ENCODE peak calls at places on chromosomes 7 and 10, in six cellular contexts. T is K562, R is IMR-90, X is A549, K is SK-N-SH, J is GM12878. I is an unnamed sample.

GRCh38 chr7:134084488-134085144 is 42.5 kb upstream of the LRGUK start:
- DNase-seq in X (no peak), R (no peak), T (no peak), K (no peak), J (no peak), I (no peak)

GRCh38 chr7:155377837-155378579 is 79.9 kb upstream of the EN2 start:
- DNase-seq in X (no peak), K (peak; percentile 73), J (no peak), R (peak; percentile 10), T (no peak), I (no peak)

GRCh38 chr7:129610709-129611245 is 743 bp upstream of the NRF1 start:
- DNase-seq in J (no peak), T (no peak), K (peak; percentile 40), R (no peak), X (no peak), I (no peak)

GRCh38 chr10:132451506-132452215 is 54.7 kb downstream of the PWWP2B start:
- DNase-seq in R (no peak), K (no peak), X (no peak), J (no peak), T (no peak), I (no peak)

GRCh38 chr10:117544729-117545140 is 2.2 kb downstream of the EMX2 start:
- DNase-seq in J (no peak), K (no peak), T (no peak), R (no peak), X (no peak), I (no peak)

GRCh38 chr7:81195033-81195432 is 276.2 kb upstream of the SEMA3C start:
- DNase-seq in K (no peak), R (peak; percentile 74), J (no peak), T (no peak), X (no peak), I (peak; percentile 3)

GRCh38 chr7:22190736-22191135 is 166.2 kb downstream of the RAPGEF5 start:
- DNase-seq in X (no peak), K (no peak), T (no peak), R (no peak), J (no peak), I (no peak)

GRCh38 chr10:22633106-22633505 is 81.3 kb downstream of the PIP4K2A start:
- DNase-seq in X (no peak), J (no peak), T (no peak), R (no peak), K (no peak), I (no peak)

GRCh38 chr10:79223001-79223345 is 124.3 kb upstream of the PPIF start:
- DNase-seq in T (no peak), K (no peak), R (no peak), X (no peak), J (no peak), I (no peak)

GRCh38 chr7:87624628-87625027 is 3.6 kb upstream of the RUNDC3B start:
- DNase-seq in T (no peak), R (no peak), J (no peak), K (peak; percentile 31), X (no peak), I (no peak)

GRCh38 chr7:105776986-105777910 is 99.2 kb downstream of the ATXN7L1 start:
- DNase-seq in J (no peak), X (peak; percentile 27), R (peak; percentile 32), T (no peak), K (no peak), I (no peak)

GRCh38 chr10:47253651-47254375 is 46.2 kb upstream of the GDF10 start:
- DNase-seq in R (peak; percentile 41), K (no peak), J (no peak), T (no peak), X (no peak), I (no peak)

GRCh38 chr7:73703985-73704639 is 15.4 kb downstream of the STX1A start:
- DNase-seq in T (peak; percentile 95), J (no peak), K (peak; percentile 89), X (peak; percentile 74), R (peak; percentile 12), I (no peak)

GRCh38 chr10:23918090-23918704 is 290.7 kb upstream of the KIAA1217 start:
- DNase-seq in X (no peak), K (no peak), R (no peak), T (no peak), J (no peak), I (no peak)
- TF ChIP-seq SMC3 in X (no peak), K (no peak), R (no peak), T (no peak), J (no peak), I (no peak)

GRCh38 chr10:104367856-104368255 is 14.2 kb downstream of the CFAP58 start:
- DNase-seq in R (no peak), J (no peak), T (no peak), K (no peak), X (no peak), I (no peak)

GRCh38 chr10:104371753-104372152 is 18.1 kb downstream of the CFAP58 start:
- DNase-seq in T (no peak), R (no peak), X (no peak), K (no peak), J (no peak), I (no peak)

DNA sequence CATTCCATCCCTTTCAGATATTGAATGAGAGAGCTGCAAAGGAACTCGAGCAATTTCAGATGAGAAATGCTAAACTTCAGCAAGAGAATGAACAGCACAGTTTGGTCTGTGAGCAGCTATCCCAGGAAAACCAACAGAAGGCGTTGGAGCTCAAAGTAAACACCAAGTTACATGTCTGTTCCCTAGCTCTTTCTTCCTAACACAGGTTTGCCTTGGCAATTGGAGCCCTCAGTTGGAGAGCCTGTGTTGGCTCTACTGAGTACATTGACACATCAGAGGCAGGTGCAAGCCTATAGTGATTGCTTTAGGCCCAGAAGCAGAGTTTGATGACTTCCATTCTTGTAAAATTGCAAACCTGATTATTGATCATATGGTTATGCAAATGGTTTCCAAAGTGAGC is 14.8 kb downstream of the CFAP58 start:
- DNase-seq in K (no peak), T (no peak), J (no peak), R (no peak), X (no peak), I (no peak)
- H3K27ac ChIP-seq in K (no peak overlapping the region), T (no peak overlapping the region), J (no peak overlapping the region), R (no peak overlapping the region), X (no peak overlapping the region), I (no peak overlapping the region)

DNA sequence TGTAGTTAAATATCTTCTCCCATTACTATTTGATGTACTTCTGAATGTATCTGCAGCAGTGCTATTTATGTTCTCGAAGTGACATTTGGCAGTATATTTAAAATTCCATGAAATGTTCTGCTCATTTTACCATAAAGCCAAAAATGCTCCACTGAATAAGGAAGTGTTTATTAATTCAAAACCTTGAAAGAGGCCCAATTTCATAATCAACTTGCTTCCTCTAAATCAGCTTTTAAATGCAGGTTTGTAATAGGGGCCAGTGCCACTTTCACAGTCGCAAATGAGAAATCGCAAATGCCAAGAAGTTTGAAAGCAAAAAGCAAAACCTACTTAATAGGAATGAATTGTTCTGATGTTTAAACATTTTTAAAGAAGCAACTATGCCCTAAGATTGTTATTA is 11.4 kb downstream of the NHLRC2 start:
- DNase-seq in K (no peak), J (no peak), X (no peak), R (no peak), T (no peak), I (no peak)
- TF ChIP-seq SMC3 in K (no peak), J (no peak), X (no peak), R (no peak), T (no peak), I (no peak)

GRCh38 chr10:113096111-113097045 is 146.3 kb downstream of the TCF7L2 start:
- DNase-seq in X (no peak), T (no peak), R (no peak), J (no peak), K (no peak), I (no peak)
- H3K27ac ChIP-seq in X (peak overlapping the region; percentile 89), T (no peak overlapping the region), R (no peak overlapping the region), J (no peak overlapping the region), K (no peak overlapping the region), I (no peak overlapping the region)

GRCh38 chr10:8893102-8893501 is 838.6 kb downstream of the GATA3 start:
- DNase-seq in K (no peak), T (no peak), J (no peak), R (no peak), X (no peak), I (no peak)

GRCh38 chr10:8902926-8903325 is 848.4 kb downstream of the GATA3 start:
- DNase-seq in X (no peak), T (no peak), K (no peak), J (no peak), R (no peak), I (no peak)

GRCh38 chr10:8894148-8894547 is 839.7 kb downstream of the GATA3 start:
- DNase-seq in K (no peak), X (no peak), J (no peak), T (no peak), R (no peak), I (no peak)

GRCh38 chr10:8898745-8899330 is 844.4 kb downstream of the GATA3 start:
- DNase-seq in R (no peak), J (no peak), X (no peak), T (no peak), K (no peak), I (no peak)

DNA sequence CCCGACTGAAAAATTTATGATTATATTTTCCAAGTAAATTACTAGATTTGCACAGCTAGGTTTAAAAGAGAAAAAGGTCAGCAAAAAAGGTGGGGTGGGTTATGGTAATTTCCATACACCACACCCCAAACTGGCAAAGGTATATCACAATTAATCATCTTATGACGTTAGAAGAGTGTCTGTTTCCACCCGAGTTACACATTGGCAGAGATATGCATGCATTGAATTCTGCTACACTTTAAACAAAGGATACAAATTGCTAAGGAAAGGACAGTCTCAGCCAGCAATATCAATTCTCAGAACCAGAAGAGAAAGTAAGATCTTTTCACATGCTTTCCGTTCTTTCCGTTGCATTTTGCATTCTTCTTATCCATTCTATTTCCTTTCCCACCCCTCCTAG is 843.3 kb downstream of the GATA3 start:
- DNase-seq in R (no peak), K (no peak), J (no peak), X (no peak), T (no peak), I (no peak)
- TF ChIP-seq SMC3 in R (no peak), K (no peak), J (no peak), X (no peak), T (no peak), I (no peak)

DNA sequence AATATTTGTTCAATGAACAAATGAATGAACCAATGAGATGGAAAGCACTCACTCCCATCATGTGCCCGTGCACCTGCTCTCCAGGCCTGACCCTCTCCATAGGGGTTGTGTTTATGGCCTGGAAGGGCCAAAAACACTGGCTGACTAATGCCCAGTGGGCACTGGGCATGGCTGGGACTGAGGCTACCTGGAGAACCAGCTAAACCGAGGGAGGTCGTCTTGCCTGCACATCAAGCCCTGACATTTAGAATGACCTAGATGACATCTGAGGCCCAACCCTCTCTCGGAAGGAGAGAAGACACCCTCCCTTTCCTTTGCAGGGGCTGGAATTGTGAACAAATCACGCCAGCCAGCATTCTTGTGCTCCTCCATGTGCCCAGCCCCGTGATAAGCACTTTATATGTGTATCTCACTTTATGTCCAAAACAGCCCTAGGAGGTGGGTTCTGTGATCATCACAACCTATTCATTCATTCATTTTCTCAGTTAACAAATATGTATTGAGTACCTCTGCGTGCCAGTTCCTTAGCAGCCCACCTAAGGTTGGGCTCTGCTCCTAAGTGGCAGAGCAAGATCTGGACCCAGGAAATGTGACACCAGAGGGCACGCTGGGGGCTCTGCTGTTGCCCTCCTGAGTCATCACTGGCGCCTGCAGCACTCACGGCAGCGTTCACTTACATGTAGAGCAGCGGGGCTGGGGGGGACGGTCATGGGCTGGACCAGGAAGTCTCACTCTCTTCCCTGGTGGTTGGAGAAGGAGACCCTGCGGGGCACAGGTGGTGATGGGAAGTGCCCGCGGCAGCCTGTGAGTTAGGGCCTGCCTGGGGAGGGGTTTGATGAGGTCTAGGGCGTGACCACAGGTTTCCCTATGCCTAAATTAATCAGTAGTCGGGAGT is 52.0 kb downstream of the TSPAN15 start:
- DNase-seq in R (no peak), T (no peak), X (no peak), K (no peak), J (no peak), I (no peak)
- H3K27ac ChIP-seq in R (no peak overlapping the region), T (no peak overlapping the region), X (no peak overlapping the region), K (no peak overlapping the region), J (no peak overlapping the region), I (no peak overlapping the region)

I was measured in HepG2.